ENCODE peak calls at places on chromosome 15, in seven cellular contexts. One of them, this sample, is unnamed.

GRCh38 chr15:25058080-25058785 is 103.4 kb downstream of the SNRPN start:
- DNase-seq in activated B cell treated with CpG ODN at 0.5 μM for 24 hours: peak; percentile 3
- DNase-seq in NCI-H748 treated with DMSO at 0.1 percent for 48 hours: no peak
- DNase-seq in heart right ventricle: no peak
- DNase-seq in progenitor cell of endocrine pancreas: no peak
- DNase-seq in cardiac fibroblast: no peak
- DNase-seq in psoas muscle: no peak
- DNase-seq in this sample: no peak

GRCh38 chr15:69893863-69894262 is 203.9 kb downstream of the TLE3 start:
- DNase-seq in activated B cell treated with CpG ODN at 0.5 μM for 24 hours: no peak
- DNase-seq in NCI-H748 treated with DMSO at 0.1 percent for 48 hours: no peak
- DNase-seq in psoas muscle: peak; percentile 80
- DNase-seq in heart right ventricle: peak; percentile 25
- DNase-seq in progenitor cell of endocrine pancreas: no peak
- DNase-seq in cardiac fibroblast: peak; percentile 63
- DNase-seq in this sample: no peak

GRCh38 chr15:86076468-86076867 is 3.2 kb upstream of the AGBL1 start:
- DNase-seq in heart right ventricle: no peak
- DNase-seq in progenitor cell of endocrine pancreas: no peak
- DNase-seq in psoas muscle: no peak
- DNase-seq in cardiac fibroblast: no peak
- DNase-seq in activated B cell treated with CpG ODN at 0.5 μM for 24 hours: no peak
- DNase-seq in NCI-H748 treated with DMSO at 0.1 percent for 48 hours: no peak
- DNase-seq in this sample: no peak

GRCh38 chr15:43204016-43204901 is 16.6 kb downstream of the EPB42 start:
- DNase-seq in NCI-H748 treated with DMSO at 0.1 percent for 48 hours: no peak
- DNase-seq in psoas muscle: peak; percentile 75
- DNase-seq in progenitor cell of endocrine pancreas: no peak
- DNase-seq in cardiac fibroblast: peak; percentile 80
- DNase-seq in activated B cell treated with CpG ODN at 0.5 μM for 24 hours: peak; percentile 28
- DNase-seq in heart right ventricle: peak; percentile 56
- DNase-seq in this sample: no peak

GRCh38 chr15:96716100-96716499 is 385.6 kb downstream of the NR2F2 start:
- DNase-seq in progenitor cell of endocrine pancreas: no peak
- DNase-seq in heart right ventricle: no peak
- DNase-seq in psoas muscle: no peak
- DNase-seq in NCI-H748 treated with DMSO at 0.1 percent for 48 hours: no peak
- DNase-seq in activated B cell treated with CpG ODN at 0.5 μM for 24 hours: no peak
- DNase-seq in cardiac fibroblast: no peak
- DNase-seq in this sample: no peak

GRCh38 chr15:60414016-60414682 is 16.4 kb upstream of the ANXA2 start:
- DNase-seq in NCI-H748 treated with DMSO at 0.1 percent for 48 hours: no peak
- DNase-seq in activated B cell treated with CpG ODN at 0.5 μM for 24 hours: no peak
- DNase-seq in heart right ventricle: no peak
- DNase-seq in cardiac fibroblast: peak; percentile 64
- DNase-seq in psoas muscle: no peak
- DNase-seq in progenitor cell of endocrine pancreas: no peak
- DNase-seq in this sample: no peak

GRCh38 chr15:69648215-69648614 is 195.6 kb downstream of the RPLP1 start:
- DNase-seq in cardiac fibroblast: no peak
- DNase-seq in progenitor cell of endocrine pancreas: no peak
- DNase-seq in heart right ventricle: no peak
- DNase-seq in activated B cell treated with CpG ODN at 0.5 μM for 24 hours: no peak
- DNase-seq in psoas muscle: no peak
- DNase-seq in NCI-H748 treated with DMSO at 0.1 percent for 48 hours: peak; percentile 38
- DNase-seq in this sample: no peak

GRCh38 chr15:90960316-90961091 is 5.8 kb downstream of the RCCD1 start:
- DNase-seq in psoas muscle: no peak
- DNase-seq in activated B cell treated with CpG ODN at 0.5 μM for 24 hours: no peak
- DNase-seq in progenitor cell of endocrine pancreas: no peak
- DNase-seq in heart right ventricle: no peak
- DNase-seq in cardiac fibroblast: no peak
- DNase-seq in NCI-H748 treated with DMSO at 0.1 percent for 48 hours: no peak
- DNase-seq in this sample: no peak

This sample was measured in NCI-H1048.